ENCODE peak calls at places on chromosomes 13 and 19, in seven cellular contexts. I, W, R, N, Z, M and S are unnamed samples.

GRCh38 chr13:79724348-79725103 is 243.6 kb downstream of the NDFIP2 start:
- DNase-seq in I (no peak), W (no peak), R (no peak), N (no peak), Z (no peak), M (no peak), S (peak)

GRCh38 chr13:101700598-101700997 is 248.1 kb downstream of the ITGBL1 start:
- DNase-seq in I (no peak), W (no peak), R (no peak), N (no peak), Z (no peak), M (no peak), S (no peak)

GRCh38 chr13:20173121-20173746 is 12.4 kb upstream of the GJA3 start:
- DNase-seq in I (no peak), W (no peak), R (no peak), N (no peak), Z (no peak), M (no peak), S (peak)

GRCh38 chr13:110712081-110712848 is 1.2 kb upstream of the ING1 start:
- DNase-seq in I (peak), W (peak), R (peak), N (peak), Z (peak), M (peak), S (no peak)

GRCh38 chr13:98199480-98199879 is 22.4 kb upstream of the RNF113B start:
- DNase-seq in I (no peak), W (no peak), R (peak), N (no peak), Z (no peak), M (no peak), S (no peak)

GRCh38 chr19:2761309-2761677 is 21.5 kb upstream of the SLC39A3 start:
- DNase-seq in I (no peak), W (no peak), R (no peak), N (no peak), Z (no peak), M (no peak), S (no peak)

GRCh38 chr19:13260883-13261653 is 110.9 kb downstream of the IER2 start:
- DNase-seq in I (no peak), W (no peak), R (peak), N (no peak), Z (no peak), M (peak), S (peak)

GRCh38 chr19:48596679-48597465 is 9.7 kb upstream of the SPACA4 start:
- DNase-seq in I (no peak), W (peak), R (no peak), N (no peak), Z (peak), M (no peak), S (no peak)

GRCh38 chr13:69970521-69970920 is 137.1 kb upstream of the ATXN8OS start:
- DNase-seq in I (no peak), W (no peak), R (no peak), N (no peak), Z (no peak), M (no peak), S (peak)

GRCh38 chr13:45393941-45394570 is 24.1 kb downstream of the SLC25A30 start:
- DNase-seq in I (no peak), W (peak), R (peak), N (peak), Z (peak), M (peak), S (no peak)

GRCh38 chr13:45333973-45334922 is 6.7 kb downstream of the TPT1 start:
- DNase-seq in I (no peak), W (peak), R (peak), N (no peak), Z (peak), M (peak), S (no peak)

GRCh38 chr13:68176486-68176885 is 946.4 kb upstream of the PCDH9 start:
- DNase-seq in I (no peak), W (no peak), R (peak), N (no peak), Z (no peak), M (no peak), S (peak)

GRCh38 chr13:20492641-20493040 is 33.0 kb downstream of the CRYL1 start:
- DNase-seq in I (no peak), W (peak), R (peak), N (no peak), Z (no peak), M (peak), S (no peak)

GRCh38 chr13:32669030-32669646 is 82.9 kb downstream of the PDS5B start:
- DNase-seq in I (no peak), W (peak), R (peak), N (no peak), Z (peak), M (peak), S (no peak)

GRCh38 chr13:20691616-20692015 is 11.9 kb upstream of the IL17D start:
- DNase-seq in I (no peak), W (no peak), R (no peak), N (no peak), Z (no peak), M (no peak), S (peak)

GRCh38 chr19:576768-577438 is 4.5 kb downstream of the BSG start:
- DNase-seq in I (no peak), W (no peak), R (no peak), N (no peak), Z (no peak), M (no peak), S (no peak)

GRCh38 chr13:45269204-45269603 is 68.4 kb upstream of the KCTD4 start:
- DNase-seq in I (no peak), W (no peak), R (no peak), N (no peak), Z (no peak), M (no peak), S (no peak)

GRCh38 chr19:42634409-42635232 is 39.9 kb upstream of the CEACAM8 start:
- DNase-seq in I (peak), W (peak), R (peak), N (no peak), Z (no peak), M (peak), S (no peak)

GRCh38 chr19:18319591-18320135 is 3.2 kb downstream of the LSM4 start:
- DNase-seq in I (no peak), W (no peak), R (no peak), N (no peak), Z (no peak), M (no peak), S (no peak)

GRCh38 chr19:44303976-44304568 is 753 bp downstream of the ZNF235 start:
- DNase-seq in I (no peak), W (peak), R (peak), N (no peak), Z (no peak), M (peak), S (no peak)

GRCh38 chr13:101552797-101553196 is 100.3 kb downstream of the ITGBL1 start:
- DNase-seq in I (no peak), W (no peak), R (peak), N (no peak), Z (no peak), M (peak), S (no peak)

GRCh38 chr19:43759515-43759914 is 4.8 kb upstream of the SMG9 start:
- DNase-seq in I (no peak), W (peak), R (peak), N (no peak), Z (no peak), M (peak), S (no peak)

GRCh38 chr13:30874561-30874960 is 31.5 kb upstream of the MEDAG start:
- DNase-seq in I (no peak), W (no peak), R (no peak), N (no peak), Z (no peak), M (no peak), S (no peak)

GRCh38 chr13:94464771-94465170 is 14.7 kb downstream of the DCT start:
- DNase-seq in I (no peak), W (no peak), R (no peak), N (no peak), Z (no peak), M (no peak), S (no peak)

GRCh38 chr13:109297628-109298027 is 488.8 kb downstream of the IRS2 start:
- DNase-seq in I (no peak), W (no peak), R (peak), N (no peak), Z (no peak), M (peak), S (no peak)